ENCODE peak calls at places on chromosomes 5 and 9, in ten cellular contexts. G is choroid plexus epithelial cell; Y is coronary artery; X is CD4-positive, alpha-beta T cell; B is progenitor cell of endocrine pancreas; D is fibroblast of pulmonary artery; Q is fibroblast of mammary gland; I is stomach; L is GM23338; H is left ventricle myocardium inferior. J is an unnamed sample.

GRCh38 chr9:110255064-110255416 is 1.3 kb downstream of the TXN start:
- DNase-seq in X (no peak), L (peak; percentile 54), Q (no peak), Y (no peak), D (no peak), G (no peak), I (no peak), H (no peak), B (no peak), J (no peak)

GRCh38 chr9:116800885-116801284 is 113.8 kb downstream of the TRIM32 start:
- DNase-seq in L (peak; percentile 80), Y (no peak), I (no peak), B (no peak), G (no peak), D (peak; percentile 17), H (no peak), X (no peak), Q (no peak), J (no peak)

GRCh38 chr5:56148453-56148971 is 84.6 kb downstream of the ANKRD55 start:
- DNase-seq in G (no peak), D (no peak), Q (no peak), H (no peak), Y (no peak), I (no peak), X (peak; percentile 44), L (no peak), B (no peak), J (no peak)

GRCh38 chr5:14226992-14227391 is 83.8 kb downstream of the TRIO start:
- DNase-seq in I (no peak), Q (no peak), X (no peak), B (no peak), Y (no peak), H (no peak), L (no peak), D (no peak), G (no peak), J (no peak)

GRCh38 chr5:55920784-55921183 is 69.6 kb downstream of the IL31RA start:
- DNase-seq in X (no peak), I (no peak), Y (no peak), G (peak; percentile 46), D (peak; percentile 35), B (no peak), H (no peak), Q (no peak), L (peak; percentile 32), J (peak; percentile 44)

GRCh38 chr5:78569441-78569840 is 79.1 kb downstream of the LHFPL2 start:
- DNase-seq in D (peak; percentile 89), Y (no peak), Q (peak; percentile 87), I (peak; percentile 70), X (no peak), G (peak; percentile 98), B (no peak), L (peak; percentile 34), H (no peak), J (peak; percentile 83)

GRCh38 chr5:107532182-107532878 is 138.4 kb downstream of the EFNA5 start:
- DNase-seq in I (no peak), X (no peak), L (no peak), B (no peak), Y (no peak), D (no peak), G (no peak), H (no peak), Q (no peak), J (no peak)

GRCh38 chr9:120191141-120191540 is 388.8 kb downstream of the CDK5RAP2 start:
- DNase-seq in G (no peak), D (no peak), X (no peak), Q (no peak), B (no peak), I (no peak), L (no peak), H (no peak), Y (no peak), J (no peak)

GRCh38 chr5:116452774-116453368 is 121.8 kb downstream of the SEMA6A start:
- DNase-seq in G (no peak), D (no peak), H (no peak), Y (no peak), X (no peak), L (no peak), Q (no peak), I (no peak), B (no peak), J (no peak)

GRCh38 chr9:123996731-123997421 is 14.7 kb upstream of the LHX2 start:
- DNase-seq in L (peak; percentile 53), B (no peak), G (peak; percentile 65), Q (peak; percentile 16), Y (no peak), H (no peak), D (peak; percentile 38), I (peak; percentile 36), X (no peak), J (peak; percentile 51)

GRCh38 chr5:76602094-76602726 is 21.0 kb downstream of the F2RL2 start:
- DNase-seq in B (no peak), Y (no peak), L (no peak), H (no peak), Q (peak; percentile 45), D (peak; percentile 60), X (no peak), G (peak; percentile 73), I (no peak), J (peak; percentile 59)

GRCh38 chr5:134275822-134276221 is 49.9 kb upstream of the PPP2CA start:
- DNase-seq in I (no peak), B (no peak), X (no peak), H (no peak), D (no peak), Q (no peak), G (peak; percentile 50), Y (no peak), L (no peak), J (no peak)

GRCh38 chr5:5061836-5062235 is 78.3 kb upstream of the ADAMTS16 start:
- DNase-seq in Q (no peak), I (no peak), D (no peak), L (no peak), Y (no peak), X (no peak), G (no peak), H (no peak), B (no peak), J (no peak)

GRCh38 chr5:130992095-130992494 is 173.0 kb downstream of the HINT1 start:
- DNase-seq in H (no peak), D (peak; percentile 1), X (no peak), G (peak; percentile 2), Y (no peak), B (no peak), Q (peak; percentile 91), I (no peak), L (no peak), J (peak; percentile 13)

GRCh38 chr9:81671880-81672280 is 17.5 kb downstream of the TLE1 start:
- DNase-seq in I (peak; percentile 78), Q (peak; percentile 68), L (no peak), X (no peak), D (peak; percentile 94), Y (peak; percentile 90), G (peak; percentile 91), B (no peak), H (peak; percentile 87), J (peak; percentile 98)

DNA sequence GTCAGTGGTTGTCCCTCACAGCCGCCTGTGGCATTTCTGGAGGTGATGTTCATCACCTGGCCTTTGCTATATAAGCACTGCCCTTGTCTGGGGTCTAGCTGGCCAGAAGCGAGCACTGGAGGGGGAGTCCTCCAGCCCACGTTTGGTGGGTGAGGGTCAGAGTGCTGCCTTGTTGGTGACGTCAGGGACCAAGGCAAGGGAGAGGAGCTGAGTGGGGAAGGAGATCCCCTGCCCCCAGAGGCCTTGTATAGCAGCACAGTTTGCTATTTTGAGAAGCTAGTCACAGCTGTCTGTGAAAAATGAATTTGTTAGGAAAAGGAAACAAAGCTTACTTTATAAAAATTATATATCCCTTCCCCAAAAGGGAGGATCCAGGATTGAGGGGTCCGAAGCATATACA is 49.8 kb downstream of the SYK start:
- DNase-seq in L (peak; percentile 8), D (no peak), Q (no peak), H (no peak), B (no peak), Y (no peak), I (no peak), G (no peak), X (no peak), J (no peak)
- TF ChIP-seq CTCF in L (no peak), D (no peak), Q (no peak), H (peak; percentile 20), B (peak; percentile 20), Y (no peak), I (no peak), G (no peak), X (no peak), J (no peak)

GRCh38 chr5:147341382-147341781 is 106.6 kb downstream of the STK32A start:
- DNase-seq in H (no peak), B (no peak), Q (no peak), G (no peak), X (no peak), Y (no peak), D (no peak), L (no peak), I (no peak), J (no peak)

GRCh38 chr5:147344861-147345260 is 110.0 kb downstream of the STK32A start:
- DNase-seq in B (no peak), H (no peak), X (no peak), L (no peak), G (no peak), Q (no peak), Y (no peak), I (no peak), D (no peak), J (no peak)

GRCh38 chr5:147348046-147348445 is 113.2 kb downstream of the STK32A start:
- DNase-seq in B (no peak), D (peak; percentile 7), G (peak; percentile 6), H (no peak), Y (no peak), L (no peak), I (no peak), X (no peak), Q (peak; percentile 74), J (no peak)

GRCh38 chr5:147349241-147349640 is 114.4 kb downstream of the STK32A start:
- DNase-seq in I (no peak), L (no peak), B (no peak), Q (no peak), G (no peak), Y (no peak), X (no peak), D (no peak), H (no peak), J (no peak)

GRCh38 chr5:147346006-147346561 is 111.3 kb downstream of the STK32A start:
- DNase-seq in X (no peak), L (peak; percentile 32), B (no peak), Q (peak; percentile 7), I (no peak), G (no peak), Y (no peak), H (no peak), D (no peak), J (no peak)
- TF ChIP-seq CTCF in X (no peak), L (peak; percentile 60), B (no peak), Q (no peak), I (no peak), G (peak; percentile 18), Y (no peak), H (no peak), D (peak; percentile 6), J (no peak)

GRCh38 chr9:14677396-14677795 is 15.8 kb downstream of the ZDHHC21 start:
- DNase-seq in I (no peak), D (no peak), G (no peak), Q (no peak), X (no peak), B (no peak), Y (no peak), L (no peak), H (no peak), J (no peak)
- TF ChIP-seq CTCF in I (no peak), D (no peak), G (no peak), Q (no peak), X (no peak), B (no peak), Y (no peak), L (no peak), H (no peak), J (no peak)

GRCh38 chr5:91263898-91264297 is 119.2 kb downstream of the ARRDC3 start:
- DNase-seq in B (no peak), Q (no peak), X (no peak), G (no peak), H (no peak), L (no peak), Y (no peak), D (no peak), I (no peak), J (no peak)
- TF ChIP-seq CTCF in B (no peak), Q (no peak), X (no peak), G (no peak), H (no peak), L (no peak), Y (no peak), D (no peak), I (no peak), J (no peak)